ENCODE peak calls at places on chromosomes 3 and 15, in five cellular contexts. Z is NCI-H748 treated with DMSO at 0.1 percent for 48 hours; R is activated naive CD4-positive, alpha-beta T cell treated with anti-CD3 and anti-CD28 coated beads, Interleukin-2, amount 10 ng/mL, durations not matched to agents 7 days and 5 days; Q is mucosa of descending colon; X is germinal center. E is an unnamed sample.

GRCh38 chr3:116897382-116897781 is 187.8 kb downstream of the TUSC7 start:
- DNase-seq in Z (no peak), R (no peak), Q (no peak), X (no peak), E (no peak)

GRCh38 chr15:87877114-87877810 is 379.3 kb downstream of the NTRK3 start:
- DNase-seq in Z (no peak), R (no peak), Q (no peak), X (no peak), E (peak; percentile 76)

GRCh38 chr3:139173372-139174108 is 128.8 kb upstream of the PRR23C start:
- DNase-seq in Z (no peak), R (no peak), Q (peak; percentile 51), X (no peak), E (no peak)

GRCh38 chr3:151768393-151768930 is 34.7 kb downstream of the AADACL2 start:
- DNase-seq in Z (no peak), R (no peak), Q (no peak), X (no peak), E (no peak)

GRCh38 chr3:127791221-127791913 is 30.9 kb downstream of the MGLL start:
- DNase-seq in Z (no peak), R (peak; percentile 37), Q (peak; percentile 71), X (peak; percentile 57), E (no peak)

GRCh38 chr3:59374812-59375211 is 325.0 kb upstream of the CFAP20DC start:
- DNase-seq in Z (no peak), R (no peak), Q (peak; percentile 11), X (peak; percentile 72), E (no peak)

GRCh38 chr3:158430968-158431367 is 140.0 kb upstream of the MLF1 start:
- DNase-seq in Z (no peak), R (no peak), Q (no peak), X (no peak), E (no peak)

GRCh38 chr3:158108596-158108995 is 1.3 kb upstream of the RSRC1 start:
- DNase-seq in Z (no peak), R (no peak), Q (no peak), X (no peak), E (no peak)

GRCh38 chr3:33215739-33216138 is 2.9 kb downstream of the SUSD5 start:
- DNase-seq in Z (no peak), R (no peak), Q (no peak), X (no peak), E (no peak)

GRCh38 chr15:27058939-27059338 is 88.0 kb downstream of the GABRG3 start:
- DNase-seq in Z (no peak), R (no peak), Q (no peak), X (no peak), E (no peak)

GRCh38 chr3:31922962-31923361 is 58.1 kb downstream of the OSBPL10 start:
- DNase-seq in Z (peak; percentile 59), R (no peak), Q (peak; percentile 52), X (no peak), E (no peak)

GRCh38 chr3:121869731-121870130 is 24.5 kb upstream of the SLC15A2 start:
- DNase-seq in Z (no peak), R (no peak), Q (no peak), X (no peak), E (no peak)

GRCh38 chr15:55319537-55320325 is 709 bp downstream of the PIGB start:
- DNase-seq in Z (no peak), R (no peak), Q (peak; percentile 51), X (no peak), E (no peak)

GRCh38 chr15:91926871-91927270 is 73.4 kb downstream of the SLCO3A1 start:
- DNase-seq in Z (peak; percentile 16), R (no peak), Q (no peak), X (no peak), E (no peak)